ENCODE peak calls at places on chromosome 11, in five cellular contexts. One of them, this sample, is unnamed.

GRCh38 chr11:65384301-65384889 is 1.9 kb upstream of the SLC25A45 start:
- DNase-seq in T-helper 1 cell: no peak
- DNase-seq in GM13976: no peak
- DNase-seq in Right ventricle myocardium superior: peak; percentile 64
- DNase-seq in A673: peak; percentile 56
- DNase-seq in this sample: peak; percentile 52

GRCh38 chr11:33557201-33557600 is 143.4 kb downstream of the C11orf91 start:
- DNase-seq in T-helper 1 cell: no peak
- DNase-seq in GM13976: no peak
- DNase-seq in Right ventricle myocardium superior: no peak
- DNase-seq in A673: no peak
- DNase-seq in this sample: peak; percentile 39

GRCh38 chr11:103035656-103036434 is 56.1 kb downstream of the DCUN1D5 start:
- DNase-seq in T-helper 1 cell: no peak
- DNase-seq in GM13976: peak; percentile 59
- DNase-seq in Right ventricle myocardium superior: no peak
- DNase-seq in A673: peak; percentile 95
- DNase-seq in this sample: peak; percentile 79

GRCh38 chr11:72736452-72737069 is 15.6 kb downstream of the ARAP1 start:
- DNase-seq in T-helper 1 cell: no peak
- DNase-seq in GM13976: peak; percentile 64
- DNase-seq in Right ventricle myocardium superior: peak; percentile 76
- DNase-seq in A673: peak; percentile 59
- DNase-seq in this sample: peak; percentile 53

GRCh38 chr11:85680897-85681296 is 5.1 kb downstream of the CCDC89 start:
- DNase-seq in T-helper 1 cell: no peak
- DNase-seq in GM13976: no peak
- DNase-seq in Right ventricle myocardium superior: no peak
- DNase-seq in A673: no peak
- DNase-seq in this sample: peak; percentile 31

GRCh38 chr11:82718307-82718706 is 15.4 kb downstream of the FAM181B start:
- DNase-seq in T-helper 1 cell: no peak
- DNase-seq in GM13976: peak; percentile 48
- DNase-seq in Right ventricle myocardium superior: no peak
- DNase-seq in A673: peak; percentile 69
- DNase-seq in this sample: peak; percentile 22

GRCh38 chr11:59262419-59262818 is 49.7 kb upstream of the MPEG1 start:
- DNase-seq in T-helper 1 cell: no peak
- DNase-seq in GM13976: no peak
- DNase-seq in Right ventricle myocardium superior: no peak
- DNase-seq in A673: no peak
- DNase-seq in this sample: no peak

GRCh38 chr11:69799582-69799981 is 19.6 kb downstream of the FGF3 start:
- DNase-seq in T-helper 1 cell: no peak
- DNase-seq in GM13976: no peak
- DNase-seq in Right ventricle myocardium superior: no peak
- DNase-seq in A673: peak; percentile 73
- DNase-seq in this sample: peak; percentile 46

GRCh38 chr11:123616505-123617198 is 37.8 kb downstream of the SCN3B start:
- DNase-seq in T-helper 1 cell: no peak
- DNase-seq in GM13976: no peak
- DNase-seq in Right ventricle myocardium superior: peak; percentile 84
- DNase-seq in A673: peak; percentile 25
- DNase-seq in this sample: peak; percentile 84

GRCh38 chr11:28629235-28629634 is 521.0 kb downstream of the METTL15 start:
- DNase-seq in T-helper 1 cell: no peak
- DNase-seq in GM13976: no peak
- DNase-seq in Right ventricle myocardium superior: no peak
- DNase-seq in A673: no peak
- DNase-seq in this sample: no peak